ENCODE peak calls at places on chromosomes 5 and 9, in ten cellular contexts. W is mucosa of descending colon; J is Peyer's patch; F is hepatocyte; V is Panc1; Z is brain microvascular endothelial cell; Y is SJSA1; N is GM06990; D is CD8-positive, alpha-beta memory T cell; H is OCI-LY7. B is an unnamed sample.

GRCh38 chr9:78030553-78031270 is 899 bp downstream of the GNAQ start:
- DNase-seq in N (peak; percentile 59), F (peak; percentile 82), V (no peak), Y (peak; percentile 51), D (peak; percentile 7), H (no peak), J (peak; percentile 75), Z (no peak), W (peak; percentile 81), B (peak; percentile 75)

GRCh38 chr9:83560169-83560826 is 22.1 kb upstream of the FRMD3 start:
- DNase-seq in N (no peak), V (no peak), H (no peak), F (no peak), D (no peak), J (no peak), W (no peak), Z (no peak), Y (no peak), B (no peak)

GRCh38 chr5:33023649-33024048 is 312.5 kb downstream of the NPR3 start:
- DNase-seq in H (no peak), W (no peak), J (no peak), N (no peak), V (no peak), F (no peak), Z (no peak), D (no peak), Y (no peak), B (no peak)

GRCh38 chr5:143916441-143916840 is 104.5 kb downstream of the HMHB1 start:
- DNase-seq in F (no peak), W (no peak), N (no peak), Z (no peak), V (no peak), Y (no peak), D (no peak), H (no peak), J (no peak), B (no peak)

GRCh38 chr9:129887210-129888084 is 52.2 kb downstream of the USP20 start:
- DNase-seq in H (peak; percentile 49), F (no peak), V (no peak), J (no peak), Z (peak; percentile 73), N (no peak), D (peak; percentile 56), Y (peak; percentile 81), W (peak; percentile 63), B (no peak)

GRCh38 chr5:119795768-119796167 is 166.4 kb downstream of the FAM170A start:
- DNase-seq in F (no peak), V (no peak), Z (peak; percentile 65), H (no peak), D (no peak), N (no peak), Y (no peak), W (no peak), J (no peak), B (no peak)

GRCh38 chr5:10157085-10157669 is 92.5 kb downstream of the ATPSCKMT start:
- DNase-seq in H (no peak), Z (no peak), F (no peak), D (no peak), W (no peak), Y (no peak), J (no peak), V (no peak), N (no peak), B (no peak)

GRCh38 chr9:128899566-128900322 is 17.8 kb downstream of the LRRC8A start:
- DNase-seq in F (no peak), N (no peak), Z (no peak), D (no peak), H (no peak), Y (no peak), V (no peak), W (no peak), J (no peak), B (no peak)

GRCh38 chr5:138986186-138986775 is 111.1 kb upstream of the LRRTM2 start:
- DNase-seq in D (no peak), Z (no peak), J (no peak), W (no peak), F (no peak), N (no peak), Y (no peak), V (no peak), H (no peak), B (peak; percentile 46)

GRCh38 chr5:64790210-64790609 is 21.5 kb downstream of the CWC27 start:
- DNase-seq in N (no peak), Z (no peak), Y (no peak), H (no peak), V (no peak), D (no peak), W (no peak), J (no peak), F (no peak), B (no peak)

GRCh38 chr9:34454571-34455065 is 3.8 kb downstream of the FAM219A start:
- DNase-seq in F (no peak), H (no peak), J (no peak), Y (peak; percentile 33), D (no peak), V (no peak), W (no peak), Z (peak; percentile 79), N (no peak), B (peak; percentile 55)

GRCh38 chr5:154267516-154267915 is 77.0 kb downstream of the GALNT10 start:
- DNase-seq in H (no peak), Y (no peak), J (no peak), Z (no peak), D (no peak), V (no peak), W (no peak), N (no peak), F (no peak), B (no peak)

GRCh38 chr9:19032411-19032810 is 598 bp downstream of the SAXO1 start:
- DNase-seq in N (no peak), W (no peak), Z (no peak), H (no peak), J (no peak), F (no peak), Y (no peak), V (no peak), D (no peak), B (no peak)

GRCh38 chr5:10607666-10608442 is 44.0 kb downstream of the ANKRD33B start:
- DNase-seq in J (no peak), F (peak; percentile 61), V (no peak), W (no peak), N (no peak), D (no peak), H (peak; percentile 77), Y (no peak), Z (peak; percentile 60), B (no peak)

GRCh38 chr9:97660345-97660744 is 26.7 kb downstream of the NCBP1 start:
- DNase-seq in F (no peak), D (no peak), Z (no peak), H (no peak), J (no peak), W (no peak), Y (no peak), V (no peak), N (no peak), B (no peak)
- H3K36me3 ChIP-seq in F (no peaks in the 10 kb centered on the region), D (peaks cover 51% of the 10 kb centered on the region), Z (peaks cover 83% of the 10 kb centered on the region), H (peaks cover 98% of the 10 kb centered on the region), J (no peaks in the 10 kb centered on the region), W (peaks cover 10% of the 10 kb centered on the region), Y (peaks cover 94% of the 10 kb centered on the region), V (peaks cover 30% of the 10 kb centered on the region), N (peaks cover 11% of the 10 kb centered on the region), B (peaks cover 90% of the 10 kb centered on the region)

DNA sequence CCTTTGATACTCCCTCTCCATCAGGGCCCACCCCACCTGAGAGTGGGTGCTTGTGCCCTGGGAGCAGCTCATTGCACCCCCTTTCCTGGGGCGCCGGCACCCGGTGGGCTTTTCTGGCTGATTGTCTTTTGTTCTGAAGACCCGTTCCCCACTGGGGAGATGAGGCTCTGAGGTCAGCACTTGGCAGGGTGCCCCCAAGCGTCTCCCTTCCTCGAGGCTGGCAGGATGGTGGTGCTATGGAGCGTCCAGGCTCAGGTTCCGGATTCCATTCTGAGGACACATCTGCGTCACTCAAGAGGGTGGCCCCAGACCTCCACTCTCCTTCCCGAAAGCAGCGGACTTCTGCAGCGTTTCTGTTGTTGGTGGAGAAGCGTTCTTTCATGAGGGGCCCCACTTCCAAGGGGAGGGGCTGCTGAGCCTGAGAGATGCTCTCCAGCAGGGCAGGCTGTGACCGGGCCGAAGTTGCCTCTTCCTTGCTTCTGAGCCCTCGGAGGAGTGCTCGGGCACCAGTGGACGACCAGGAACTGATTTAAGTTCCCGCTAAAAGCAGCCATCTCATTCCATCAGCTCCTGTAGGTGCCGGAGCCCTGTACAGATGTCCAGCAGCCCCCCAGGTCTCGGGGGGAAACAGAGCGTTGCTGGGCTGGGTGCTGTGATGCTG is 42.2 kb downstream of the COL5A1 start:
- DNase-seq in Z (no peak), F (no peak), W (peak; percentile 33), V (no peak), Y (no peak), D (no peak), H (no peak), N (no peak), J (peak; percentile 42), B (no peak)
- H3K36me3 ChIP-seq in Z (peaks cover 38% of the 10 kb centered on the region), F (no peaks in the 10 kb centered on the region), W (no peaks in the 10 kb centered on the region), V (no peaks in the 10 kb centered on the region), Y (peaks cover 37% of the 10 kb centered on the region), D (no peaks in the 10 kb centered on the region), H (no peaks in the 10 kb centered on the region), N (no peaks in the 10 kb centered on the region), J (no peaks in the 10 kb centered on the region), B (no peaks in the 10 kb centered on the region)

GRCh38 chr5:87339986-87340385 is 72.3 kb downstream of the RASA1 start:
- DNase-seq in D (no peak), Y (no peak), Z (no peak), V (no peak), H (no peak), F (no peak), J (no peak), W (no peak), N (no peak), B (no peak)

DNA sequence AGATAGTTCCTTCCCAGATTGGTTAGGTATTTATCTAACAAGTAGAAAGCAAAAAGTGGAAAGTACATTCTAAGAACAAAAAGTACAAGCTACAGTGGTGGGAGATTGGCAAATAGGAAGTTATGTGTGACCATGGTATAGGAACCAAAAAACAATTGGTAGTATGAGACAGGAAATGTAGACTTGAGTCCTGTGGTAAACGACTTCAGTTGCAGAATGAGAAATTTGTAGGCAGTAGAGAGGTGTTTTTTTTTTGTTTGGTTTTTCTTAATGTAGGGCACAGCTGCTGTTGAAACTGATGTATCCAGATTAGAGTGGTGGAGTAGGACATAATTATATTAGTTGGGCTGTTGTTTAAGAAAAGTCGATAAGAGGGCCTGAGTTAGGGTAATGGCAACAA is 72.0 kb downstream of the CCNH start:
- DNase-seq in Y (no peak), D (no peak), V (no peak), N (peak; percentile 35), Z (no peak), H (no peak), W (no peak), F (no peak), J (no peak), B (no peak)
- H3K36me3 ChIP-seq in Y (peaks cover 40% of the 10 kb centered on the region), D (peaks cover 5% of the 10 kb centered on the region), V (peaks cover 4% of the 10 kb centered on the region), N (no peaks in the 10 kb centered on the region), Z (peaks cover 19% of the 10 kb centered on the region), H (peaks cover 68% of the 10 kb centered on the region), W (no peaks in the 10 kb centered on the region), F (no peaks in the 10 kb centered on the region), J (no peaks in the 10 kb centered on the region), B (peaks cover 9% of the 10 kb centered on the region)

DNA sequence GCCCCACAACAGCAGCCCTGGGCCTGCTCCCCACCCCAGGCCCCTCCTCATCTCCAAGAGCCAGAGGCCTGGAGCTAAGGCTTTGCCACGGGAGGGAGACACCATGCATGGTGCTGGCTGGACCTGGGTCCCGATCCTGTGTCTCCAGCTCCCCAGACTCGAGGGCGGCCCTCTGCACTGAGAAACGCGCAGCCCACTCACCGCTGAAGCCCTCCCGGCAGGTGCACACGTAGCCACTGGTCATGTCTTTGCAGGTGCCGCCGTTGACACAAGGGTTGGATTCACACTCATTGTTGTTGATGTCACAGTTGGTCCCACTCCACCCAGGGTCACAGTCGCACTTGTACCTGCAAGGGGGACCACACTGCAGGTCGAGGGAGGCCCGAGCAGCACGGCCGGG is 30.4 kb upstream of the SEC16A start:
- DNase-seq in V (no peak), N (no peak), D (no peak), Y (no peak), F (no peak), Z (no peak), J (no peak), W (no peak), H (no peak), B (no peak)
- H3K36me3 ChIP-seq in V (no peaks in the 10 kb centered on the region), N (peaks cover 67% of the 10 kb centered on the region), D (no peaks in the 10 kb centered on the region), Y (peaks cover 11% of the 10 kb centered on the region), F (no peaks in the 10 kb centered on the region), Z (peaks cover 48% of the 10 kb centered on the region), J (no peaks in the 10 kb centered on the region), W (peaks cover 18% of the 10 kb centered on the region), H (peaks cover 36% of the 10 kb centered on the region), B (no peaks in the 10 kb centered on the region)